ENCODE peak calls at places on chromosomes 6 and 20, in eight cellular contexts. One of them, this sample, is unnamed.

GRCh38 chr6:157186785-157187181 is 136.5 kb downstream of the TMEM242 start:
- DNase-seq in prostate gland: no peak
- DNase-seq in breast epithelium: no peak
- DNase-seq in spleen: no peak
- DNase-seq in HCT116: no peak
- DNase-seq in stomach: no peak
- DNase-seq in K562: no peak
- DNase-seq in upper lobe of left lung: no peak
- DNase-seq in this sample: no peak

GRCh38 chr6:82711992-82712788 is 348.6 kb downstream of the TPBG start:
- DNase-seq in prostate gland: no peak
- DNase-seq in breast epithelium: no peak
- DNase-seq in spleen: no peak
- DNase-seq in HCT116: no peak
- DNase-seq in stomach: no peak
- DNase-seq in K562: no peak
- DNase-seq in upper lobe of left lung: no peak
- DNase-seq in this sample: no peak

GRCh38 chr20:51457281-51457932 is 85.1 kb downstream of the NFATC2 start:
- DNase-seq in prostate gland: peak; percentile 76
- DNase-seq in breast epithelium: peak; percentile 34
- DNase-seq in spleen: peak; percentile 77
- DNase-seq in HCT116: peak; percentile 24
- DNase-seq in stomach: no peak
- DNase-seq in K562: no peak
- DNase-seq in upper lobe of left lung: peak; percentile 78
- DNase-seq in this sample: peak; percentile 90

GRCh38 chr20:37393196-37393862 is 47.4 kb downstream of the SRC start:
- DNase-seq in prostate gland: no peak
- DNase-seq in breast epithelium: no peak
- DNase-seq in spleen: peak; percentile 63
- DNase-seq in HCT116: no peak
- DNase-seq in stomach: no peak
- DNase-seq in K562: no peak
- DNase-seq in upper lobe of left lung: no peak
- DNase-seq in this sample: no peak

GRCh38 chr6:17035257-17035757 is 66.5 kb upstream of the STMND1 start:
- DNase-seq in prostate gland: no peak
- DNase-seq in breast epithelium: no peak
- DNase-seq in spleen: no peak
- DNase-seq in HCT116: no peak
- DNase-seq in stomach: no peak
- DNase-seq in K562: no peak
- DNase-seq in upper lobe of left lung: no peak
- DNase-seq in this sample: no peak

GRCh38 chr6:5302995-5303622 is 41.8 kb downstream of the FARS2 start:
- DNase-seq in prostate gland: peak; percentile 66
- DNase-seq in breast epithelium: peak; percentile 70
- DNase-seq in spleen: peak; percentile 80
- DNase-seq in HCT116: peak; percentile 42
- DNase-seq in stomach: peak; percentile 76
- DNase-seq in K562: no peak
- DNase-seq in upper lobe of left lung: no peak
- DNase-seq in this sample: no peak

GRCh38 chr6:117829594-117830319 is 77.3 kb upstream of the SLC35F1 start:
- DNase-seq in prostate gland: no peak
- DNase-seq in breast epithelium: no peak
- DNase-seq in spleen: no peak
- DNase-seq in HCT116: peak; percentile 51
- DNase-seq in stomach: no peak
- DNase-seq in K562: no peak
- DNase-seq in upper lobe of left lung: peak; percentile 6
- DNase-seq in this sample: no peak

GRCh38 chr6:13156381-13156780 is 172.0 kb downstream of the TBC1D7 start:
- DNase-seq in prostate gland: no peak
- DNase-seq in breast epithelium: no peak
- DNase-seq in spleen: no peak
- DNase-seq in HCT116: no peak
- DNase-seq in stomach: no peak
- DNase-seq in K562: no peak
- DNase-seq in upper lobe of left lung: no peak
- DNase-seq in this sample: no peak

GRCh38 chr6:32081168-32081624 is 27.9 kb downstream of the TNXB start:
- DNase-seq in prostate gland: no peak
- DNase-seq in breast epithelium: peak; percentile 52
- DNase-seq in spleen: no peak
- DNase-seq in HCT116: no peak
- DNase-seq in stomach: no peak
- DNase-seq in K562: peak; percentile 74
- DNase-seq in upper lobe of left lung: no peak
- DNase-seq in this sample: peak; percentile 93

GRCh38 chr20:62636446-62636845 is 5.9 kb upstream of the SLCO4A1 start:
- DNase-seq in prostate gland: no peak
- DNase-seq in breast epithelium: no peak
- DNase-seq in spleen: no peak
- DNase-seq in HCT116: no peak
- DNase-seq in stomach: no peak
- DNase-seq in K562: no peak
- DNase-seq in upper lobe of left lung: peak; percentile 57
- DNase-seq in this sample: no peak

GRCh38 chr20:57860576-57860975 is 150.8 kb upstream of the PMEPA1 start:
- DNase-seq in prostate gland: no peak
- DNase-seq in breast epithelium: no peak
- DNase-seq in spleen: no peak
- DNase-seq in HCT116: no peak
- DNase-seq in stomach: no peak
- DNase-seq in K562: no peak
- DNase-seq in upper lobe of left lung: no peak
- DNase-seq in this sample: no peak

GRCh38 chr6:71721642-71722041 is 164.7 kb upstream of the RIMS1 start:
- DNase-seq in prostate gland: no peak
- DNase-seq in breast epithelium: no peak
- DNase-seq in spleen: no peak
- DNase-seq in HCT116: no peak
- DNase-seq in stomach: no peak
- DNase-seq in K562: no peak
- DNase-seq in upper lobe of left lung: no peak
- DNase-seq in this sample: no peak

GRCh38 chr6:167129159-167129558 is 6.3 kb downstream of the CCR6 start:
- DNase-seq in prostate gland: no peak
- DNase-seq in breast epithelium: no peak
- DNase-seq in spleen: no peak
- DNase-seq in HCT116: no peak
- DNase-seq in stomach: no peak
- DNase-seq in K562: no peak
- DNase-seq in upper lobe of left lung: no peak
- DNase-seq in this sample: no peak

GRCh38 chr20:63082308-63082938 is 75.7 kb upstream of the BHLHE23 start:
- DNase-seq in prostate gland: no peak
- DNase-seq in breast epithelium: no peak
- DNase-seq in spleen: peak; percentile 61
- DNase-seq in HCT116: no peak
- DNase-seq in stomach: peak; percentile 39
- DNase-seq in K562: peak; percentile 87
- DNase-seq in upper lobe of left lung: peak; percentile 61
- DNase-seq in this sample: peak; percentile 41

GRCh38 chr6:156658596-156659316 is 118.4 kb upstream of the ARID1B start:
- DNase-seq in prostate gland: no peak
- DNase-seq in breast epithelium: no peak
- DNase-seq in spleen: no peak
- DNase-seq in HCT116: no peak
- DNase-seq in stomach: no peak
- DNase-seq in K562: no peak
- DNase-seq in upper lobe of left lung: no peak
- DNase-seq in this sample: no peak

GRCh38 chr6:18235524-18235923 is 28.8 kb downstream of the DEK start:
- DNase-seq in prostate gland: no peak
- DNase-seq in breast epithelium: no peak
- DNase-seq in spleen: no peak
- DNase-seq in HCT116: no peak
- DNase-seq in stomach: no peak
- DNase-seq in K562: no peak
- DNase-seq in upper lobe of left lung: no peak
- DNase-seq in this sample: no peak

GRCh38 chr20:43558412-43559146 is at the start of gene SGK2:
- DNase-seq in prostate gland: no peak
- DNase-seq in breast epithelium: no peak
- DNase-seq in spleen: peak; percentile 47
- DNase-seq in HCT116: no peak
- DNase-seq in stomach: peak; percentile 90
- DNase-seq in K562: peak; percentile 49
- DNase-seq in upper lobe of left lung: no peak
- DNase-seq in this sample: no peak

GRCh38 chr6:164068533-164068932 is 654.0 kb downstream of the QKI start:
- DNase-seq in prostate gland: no peak
- DNase-seq in breast epithelium: no peak
- DNase-seq in spleen: no peak
- DNase-seq in HCT116: no peak
- DNase-seq in stomach: no peak
- DNase-seq in K562: no peak
- DNase-seq in upper lobe of left lung: no peak
- DNase-seq in this sample: no peak

GRCh38 chr6:166430269-166430668 is 47.5 kb upstream of the MPC1 start:
- DNase-seq in prostate gland: no peak
- DNase-seq in breast epithelium: no peak
- DNase-seq in spleen: no peak
- DNase-seq in HCT116: no peak
- DNase-seq in stomach: no peak
- DNase-seq in K562: no peak
- DNase-seq in upper lobe of left lung: no peak
- DNase-seq in this sample: no peak

GRCh38 chr6:30820196-30820595 is 64.1 kb upstream of the DDR1 start:
- DNase-seq in prostate gland: peak; percentile 59
- DNase-seq in breast epithelium: peak; percentile 41
- DNase-seq in spleen: no peak
- DNase-seq in HCT116: peak; percentile 73
- DNase-seq in stomach: peak; percentile 57
- DNase-seq in K562: no peak
- DNase-seq in upper lobe of left lung: no peak
- DNase-seq in this sample: no peak

GRCh38 chr6:3117912-3118352 is 579 bp upstream of the BPHL start:
- DNase-seq in prostate gland: no peak
- DNase-seq in breast epithelium: no peak
- DNase-seq in spleen: no peak
- DNase-seq in HCT116: no peak
- DNase-seq in stomach: no peak
- DNase-seq in K562: no peak
- DNase-seq in upper lobe of left lung: no peak
- DNase-seq in this sample: no peak
- TF ChIP-seq POLR2AphosphoS5 in prostate gland: no peak
- TF ChIP-seq POLR2AphosphoS5 in breast epithelium: no peak
- TF ChIP-seq POLR2AphosphoS5 in spleen: no peak
- TF ChIP-seq POLR2AphosphoS5 in HCT116: no peak
- TF ChIP-seq POLR2AphosphoS5 in stomach: no peak
- TF ChIP-seq POLR2AphosphoS5 in K562: peak; percentile 90
- TF ChIP-seq POLR2AphosphoS5 in upper lobe of left lung: no peak
- TF ChIP-seq POLR2AphosphoS5 in this sample: no peak

DNA sequence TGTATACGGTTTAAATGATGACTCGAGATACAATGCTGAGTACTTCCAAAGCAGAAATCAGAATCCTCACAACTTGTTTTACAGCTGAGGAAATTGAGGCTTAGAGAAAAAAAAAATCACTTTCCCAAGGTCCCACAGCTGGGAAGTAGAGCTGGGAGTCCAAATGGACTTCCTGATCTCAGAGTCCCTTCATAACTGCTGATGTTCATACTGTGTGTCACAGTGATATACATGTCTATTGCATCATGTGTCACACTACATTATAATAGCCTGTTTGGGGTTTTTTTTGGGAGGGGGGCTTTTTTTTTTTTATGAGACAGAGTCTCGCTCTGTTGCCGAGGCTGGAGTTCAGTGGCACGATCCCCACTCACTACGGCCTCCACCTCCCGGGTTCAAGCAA is 8.5 kb downstream of the HM13 start:
- DNase-seq in prostate gland: no peak
- DNase-seq in breast epithelium: no peak
- DNase-seq in spleen: no peak
- DNase-seq in HCT116: no peak
- DNase-seq in stomach: no peak
- DNase-seq in K562: no peak
- DNase-seq in upper lobe of left lung: no peak
- DNase-seq in this sample: no peak
- H3K36me3 ChIP-seq in prostate gland: no peaks in the 10 kb centered on the region
- H3K36me3 ChIP-seq in breast epithelium: no peaks in the 10 kb centered on the region
- H3K36me3 ChIP-seq in spleen: peaks cover 62% of the 10 kb centered on the region
- H3K36me3 ChIP-seq in HCT116: peaks cover 30% of the 10 kb centered on the region
- H3K36me3 ChIP-seq in stomach: peaks cover 65% of the 10 kb centered on the region
- H3K36me3 ChIP-seq in K562: peaks cover 65% of the 10 kb centered on the region
- H3K36me3 ChIP-seq in upper lobe of left lung: peaks cover 17% of the 10 kb centered on the region
- H3K36me3 ChIP-seq in this sample: peaks cover 35% of the 10 kb centered on the region

DNA sequence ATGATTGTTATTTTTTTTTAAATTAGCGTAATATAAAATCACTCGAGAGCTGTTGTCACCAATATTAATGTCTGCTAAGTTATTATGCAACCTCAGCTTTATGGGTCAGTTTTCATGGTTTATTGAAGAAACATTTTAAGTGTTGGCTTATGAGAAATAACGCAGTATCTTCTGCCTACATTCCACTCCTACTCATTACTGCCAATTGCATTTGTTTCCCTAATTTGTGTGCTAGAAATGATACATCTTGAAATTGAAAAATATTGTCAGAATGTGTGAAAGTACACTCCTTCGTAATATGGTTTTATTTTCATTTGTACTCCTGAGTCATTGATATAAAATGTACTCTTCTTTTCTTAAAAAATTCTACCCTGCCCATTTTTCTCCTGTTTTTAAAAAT is 333.3 kb upstream of the HSF2 start:
- DNase-seq in prostate gland: no peak
- DNase-seq in breast epithelium: no peak
- DNase-seq in spleen: no peak
- DNase-seq in HCT116: no peak
- DNase-seq in stomach: no peak
- DNase-seq in K562: no peak
- DNase-seq in upper lobe of left lung: no peak
- DNase-seq in this sample: no peak
- H3K4me3 ChIP-seq in prostate gland: no peak overlapping the region
- H3K4me3 ChIP-seq in breast epithelium: no peak overlapping the region
- H3K4me3 ChIP-seq in spleen: no peak overlapping the region
- H3K4me3 ChIP-seq in HCT116: no peak overlapping the region
- H3K4me3 ChIP-seq in stomach: no peak overlapping the region
- H3K4me3 ChIP-seq in K562: no peak overlapping the region
- H3K4me3 ChIP-seq in upper lobe of left lung: no peak overlapping the region
- H3K4me3 ChIP-seq in this sample: no peak overlapping the region

GRCh38 chr6:112287836-112288235 is 33.5 kb upstream of the LAMA4 start:
- DNase-seq in prostate gland: no peak
- DNase-seq in breast epithelium: no peak
- DNase-seq in spleen: no peak
- DNase-seq in HCT116: no peak
- DNase-seq in stomach: no peak
- DNase-seq in K562: no peak
- DNase-seq in upper lobe of left lung: no peak
- DNase-seq in this sample: no peak
- TF ChIP-seq POLR2AphosphoS5 in prostate gland: no peak
- TF ChIP-seq POLR2AphosphoS5 in breast epithelium: no peak
- TF ChIP-seq POLR2AphosphoS5 in spleen: no peak
- TF ChIP-seq POLR2AphosphoS5 in HCT116: no peak
- TF ChIP-seq POLR2AphosphoS5 in stomach: no peak
- TF ChIP-seq POLR2AphosphoS5 in K562: no peak
- TF ChIP-seq POLR2AphosphoS5 in upper lobe of left lung: no peak
- TF ChIP-seq POLR2AphosphoS5 in this sample: no peak

This sample was measured in sigmoid colon.